ENCODE peak calls at places on chromosomes 6 and 20, in five cellular contexts. Z is ACHN; S is NCI-H2081; H is activated T-helper 1 cell treated with Interleukin-2 at 50 U/mL for 16 hours; L is activated CD8-positive, alpha-beta memory T cell treated with anti-CD3 and anti-CD28 coated beads, Interleukin-2, amount 10 ng/mL, durations not matched to agents 7 days and 5 days. Y is an unnamed sample.

GRCh38 chr6:10414766-10415592 is at the start of gene TFAP2A:
- DNase-seq in S (no peak), L (no peak), Z (peak), H (no peak), Y (no peak)

GRCh38 chr6:157823001-157823522 is at the start of gene SNX9:
- DNase-seq in S (peak), H (peak), Z (peak), L (peak), Y (peak)

GRCh38 chr6:139549561-139550070 is 175.2 kb upstream of the CITED2 start:
- DNase-seq in Z (no peak), H (no peak), L (no peak), S (no peak), Y (no peak)

GRCh38 chr20:6966721-6967120 is 199.2 kb downstream of the BMP2 start:
- DNase-seq in S (no peak), L (no peak), H (no peak), Z (no peak), Y (no peak)

GRCh38 chr20:3088031-3088430 is 3.5 kb upstream of the AVP start:
- DNase-seq in H (no peak), S (no peak), L (no peak), Z (no peak), Y (no peak)

GRCh38 chr20:1324598-1325172 is 4.3 kb downstream of the SDCBP2 start:
- DNase-seq in S (no peak), H (no peak), L (no peak), Z (peak), Y (peak)

GRCh38 chr6:5979650-5980427 is 26.9 kb downstream of the NRN1 start:
- DNase-seq in S (no peak), Z (no peak), L (no peak), H (no peak), Y (no peak)

GRCh38 chr6:158955265-158955664 is 44.7 kb downstream of the RSPH3 start:
- DNase-seq in H (no peak), S (no peak), L (no peak), Z (no peak), Y (no peak)

GRCh38 chr20:25346349-25346748 is 44.3 kb downstream of the ABHD12 start:
- DNase-seq in H (no peak), S (no peak), L (peak), Z (no peak), Y (no peak)

GRCh38 chr6:129753422-129753821 is 43.4 kb upstream of the ARHGAP18 start:
- DNase-seq in S (no peak), H (no peak), L (no peak), Z (no peak), Y (no peak)

GRCh38 chr20:1912056-1912455 is 16.8 kb downstream of the SIRPA start:
- DNase-seq in Z (no peak), S (no peak), H (no peak), L (no peak), Y (no peak)

GRCh38 chr6:31525932-31526591 is 2.7 kb upstream of the MCCD1 start:
- DNase-seq in L (peak), H (no peak), Z (no peak), S (no peak), Y (no peak)

GRCh38 chr6:31763617-31763940 is 1.1 kb downstream of the SAPCD1 start:
- DNase-seq in Z (no peak), S (no peak), L (no peak), H (no peak), Y (no peak)

GRCh38 chr6:16430661-16431089 is 192.3 kb downstream of the GMPR start:
- DNase-seq in Z (no peak), H (no peak), L (no peak), S (no peak), Y (no peak)

GRCh38 chr6:169396554-169397163 is 143.0 kb upstream of the THBS2 start:
- DNase-seq in H (no peak), L (no peak), S (no peak), Z (no peak), Y (peak)

Y was measured in osteocyte.